ENCODE peak calls at places on chromosomes 6 and 20, in four cellular contexts. A is H1, P is neuronal stem cell, Y is mesenchymal stem cell. X is an unnamed sample.

GRCh38 chr6:131251593-131252204 is 116.4 kb downstream of the AKAP7 start:
- DNase-seq in P (no peak), Y (peak), A (no peak), X (no peak)

GRCh38 chr6:170019259-170020040 is 268.0 kb downstream of the ERMARD start:
- DNase-seq in P (no peak), Y (no peak), A (no peak), X (peak)

GRCh38 chr6:144566868-144567615 is 281.9 kb downstream of the UTRN start:
- DNase-seq in P (no peak), Y (peak), A (no peak), X (no peak)

GRCh38 chr6:31870385-31870921 is 7.8 kb upstream of the NEU1 start:
- DNase-seq in Y (no peak), P (no peak), A (peak), X (peak)

GRCh38 chr6:155527443-155527842 is 71.8 kb upstream of the NOX3 start:
- DNase-seq in Y (no peak), A (no peak), P (no peak), X (no peak)

GRCh38 chr20:24890286-24890685 is 58.8 kb upstream of the CST7 start:
- DNase-seq in Y (no peak), A (no peak), P (no peak), X (no peak)

GRCh38 chr6:118501816-118502568 is 46.1 kb upstream of the PLN start:
- DNase-seq in P (no peak), A (no peak), Y (peak), X (no peak)

GRCh38 chr6:162344935-162345599 is 382.5 kb downstream of the PRKN start:
- DNase-seq in A (no peak), P (no peak), Y (no peak), X (no peak)

GRCh38 chr6:91781946-91782345 is 1195.1 kb upstream of the MAP3K7 start:
- DNase-seq in P (no peak), A (no peak), Y (no peak), X (no peak)

GRCh38 chr6:155014715-155015300 is 19.7 kb downstream of the TIAM2 start:
- DNase-seq in A (no peak), Y (peak), P (no peak), X (no peak)

GRCh38 chr6:110180228-110181008 is at the start of gene CDC40:
- DNase-seq in A (peak), P (no peak), Y (no peak), X (peak)

GRCh38 chr20:64146301-64146935 is 17.8 kb upstream of the MYT1 start:
- DNase-seq in P (peak), A (peak), Y (no peak), X (no peak)

GRCh38 chr20:53413188-53413631 is 180.4 kb downstream of the ZNF217 start:
- DNase-seq in P (peak), A (peak), Y (no peak), X (peak)

GRCh38 chr6:18226451-18226850 is 37.9 kb downstream of the DEK start:
- DNase-seq in Y (peak), P (no peak), A (peak), X (no peak)

GRCh38 chr6:3793545-3793944 is 42.0 kb upstream of the PXDC1 start:
- DNase-seq in Y (no peak), A (no peak), P (no peak), X (no peak)

GRCh38 chr6:19408331-19408730 is 428.8 kb upstream of the ID4 start:
- DNase-seq in A (no peak), P (no peak), Y (no peak), X (no peak)

GRCh38 chr6:44662461-44663121 is 275.1 kb downstream of the CDC5L start:
- DNase-seq in A (peak), Y (no peak), P (peak), X (peak)

GRCh38 chr6:29517245-29517644 is 29.5 kb upstream of the MAS1L start:
- DNase-seq in Y (no peak), A (no peak), P (no peak), X (no peak)

GRCh38 chr6:6246539-6246938 is 73.9 kb downstream of the F13A1 start:
- DNase-seq in P (no peak), A (no peak), Y (no peak), X (no peak)

GRCh38 chr20:60037120-60037499 is 78.9 kb downstream of the CDH26 start:
- DNase-seq in Y (peak), P (no peak), A (no peak), X (peak)

GRCh38 chr20:3632311-3633004 is 30.7 kb downstream of the GFRA4 start:
- DNase-seq in Y (no peak), A (no peak), P (no peak), X (no peak)

GRCh38 chr6:112683106-112683505 is 336.0 kb downstream of the RFPL4B start:
- DNase-seq in Y (no peak), P (no peak), A (no peak), X (no peak)

GRCh38 chr20:10522328-10522727 is 87.2 kb downstream of the SLX4IP start:
- DNase-seq in P (no peak), Y (no peak), A (no peak), X (no peak)

GRCh38 chr20:10524034-10524476 is 89.0 kb downstream of the SLX4IP start:
- DNase-seq in P (no peak), Y (peak), A (peak), X (peak)

GRCh38 chr20:10524643-10525042 is 89.5 kb downstream of the SLX4IP start:
- DNase-seq in Y (no peak), A (no peak), P (no peak), X (no peak)

GRCh38 chr20:10521836-10522235 is 86.7 kb downstream of the SLX4IP start:
- DNase-seq in Y (no peak), P (no peak), A (no peak), X (no peak)

DNA sequence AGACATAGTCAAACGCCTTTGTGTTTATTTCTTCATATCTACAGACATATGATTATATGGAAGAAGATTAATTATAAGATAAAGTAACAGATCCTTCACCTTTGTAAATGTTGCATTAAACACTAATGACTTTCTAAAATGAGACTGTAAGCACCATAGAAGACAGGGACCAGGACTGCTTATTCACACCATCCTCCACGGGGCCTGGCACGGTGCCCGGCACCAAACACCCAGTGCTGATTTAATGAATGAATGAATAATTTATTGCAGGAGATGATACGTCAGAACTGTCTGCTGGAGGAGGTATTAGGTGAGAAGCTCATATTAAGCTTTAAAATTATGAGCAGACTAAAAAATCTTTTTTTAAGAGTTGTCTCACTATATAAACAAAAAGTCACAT is 88.3 kb downstream of the SLX4IP start:
- DNase-seq in A (no peak), Y (no peak), P (no peak), X (no peak)
- H2AK5ac ChIP-seq in A (no peak), Y (no peak), P (no peak), X (no peak)

GRCh38 chr20:381581-382290 is 1.2 kb downstream of the TRIB3 start:
- DNase-seq in P (peak), Y (peak), A (peak), X (peak)
- H2AK5ac ChIP-seq in P (peak), Y (no peak), A (no peak), X (no peak)

DNA sequence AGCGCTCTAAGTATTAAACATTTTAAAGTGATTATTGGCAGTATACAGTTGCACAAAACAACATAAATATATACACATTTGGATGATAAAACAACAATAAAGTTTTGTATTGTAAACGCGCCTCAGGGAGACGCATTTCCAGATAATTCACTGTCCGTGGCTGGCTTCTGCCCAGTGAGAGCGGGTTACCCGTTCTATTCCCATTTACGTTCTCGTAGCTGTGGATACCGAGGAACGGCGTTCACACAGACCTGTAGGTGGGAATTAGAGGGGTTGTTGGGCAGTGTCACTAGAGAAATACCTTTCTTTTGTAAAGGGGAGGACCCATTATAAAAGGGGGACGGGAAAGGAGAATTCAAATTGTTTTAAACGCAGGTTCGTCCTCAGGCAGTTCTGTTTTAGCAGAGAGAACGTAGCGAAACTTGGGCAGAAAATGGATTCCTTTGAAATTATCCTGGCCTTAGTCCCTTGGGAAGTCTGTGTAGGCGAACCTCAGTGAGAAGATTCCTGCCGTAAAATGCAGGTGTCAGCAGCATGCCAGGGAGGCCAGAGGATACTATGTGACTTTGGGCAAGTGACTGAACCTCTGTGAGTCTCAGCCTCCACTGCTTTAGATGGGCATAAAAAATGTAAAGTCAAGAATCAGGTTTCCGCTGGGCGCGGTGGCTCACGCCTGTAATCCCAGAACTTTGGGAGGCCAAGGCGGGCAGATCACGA is 756 bp downstream of the MTG2 start:
- DNase-seq in P (no peak), Y (peak), A (no peak), X (no peak)
- H2AK5ac ChIP-seq in P (no peak), Y (no peak), A (no peak), X (no peak)

DNA sequence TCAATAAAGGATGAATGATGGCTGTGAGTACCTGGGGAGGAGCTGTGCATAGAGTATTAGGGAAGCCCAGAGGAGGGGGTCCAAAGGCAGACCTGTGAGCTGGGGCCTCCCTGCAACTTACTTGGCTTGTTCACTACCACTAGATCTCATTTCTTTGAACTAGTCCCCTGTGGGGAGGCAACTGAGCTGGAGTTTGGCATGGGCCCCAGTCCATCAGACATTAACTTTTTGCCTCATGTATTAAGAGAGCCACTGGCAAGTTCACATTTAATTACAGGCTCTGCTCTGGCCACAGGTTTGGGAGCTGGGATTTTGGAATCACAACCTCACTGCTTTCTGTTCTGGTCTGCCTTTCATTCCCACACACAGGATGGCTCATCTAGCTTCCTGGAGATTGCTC is 254.1 kb downstream of the PRL start:
- DNase-seq in Y (no peak), A (no peak), P (no peak), X (no peak)
- H2AK5ac ChIP-seq in Y (peak), A (no peak), P (no peak), X (no peak)

DNA sequence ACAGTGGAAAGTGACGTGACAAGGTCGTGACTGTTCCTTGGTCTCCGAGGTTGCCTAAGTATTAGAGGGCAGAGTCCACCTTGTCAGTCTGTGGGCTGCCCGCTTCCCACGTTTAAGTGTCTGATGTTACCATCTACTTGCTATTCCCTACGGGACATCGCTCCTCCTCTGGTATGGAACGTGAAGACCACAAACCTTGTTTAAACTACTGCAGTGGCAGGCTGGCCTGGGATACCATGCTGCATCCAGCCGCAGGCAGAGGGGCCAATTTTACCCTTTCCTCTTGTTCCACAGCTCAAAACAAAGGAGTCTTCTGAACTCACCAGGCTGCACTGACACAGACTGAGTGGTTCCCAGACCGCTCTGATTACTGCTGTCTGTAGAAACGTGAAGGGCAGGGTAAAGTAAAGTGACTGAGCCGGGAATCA is 275.9 kb downstream of the FOXC1 start:
- DNase-seq in Y (no peak), P (no peak), A (no peak), X (no peak)
- H2AK5ac ChIP-seq in Y (no peak), P (no peak), A (no peak), X (no peak)

DNA sequence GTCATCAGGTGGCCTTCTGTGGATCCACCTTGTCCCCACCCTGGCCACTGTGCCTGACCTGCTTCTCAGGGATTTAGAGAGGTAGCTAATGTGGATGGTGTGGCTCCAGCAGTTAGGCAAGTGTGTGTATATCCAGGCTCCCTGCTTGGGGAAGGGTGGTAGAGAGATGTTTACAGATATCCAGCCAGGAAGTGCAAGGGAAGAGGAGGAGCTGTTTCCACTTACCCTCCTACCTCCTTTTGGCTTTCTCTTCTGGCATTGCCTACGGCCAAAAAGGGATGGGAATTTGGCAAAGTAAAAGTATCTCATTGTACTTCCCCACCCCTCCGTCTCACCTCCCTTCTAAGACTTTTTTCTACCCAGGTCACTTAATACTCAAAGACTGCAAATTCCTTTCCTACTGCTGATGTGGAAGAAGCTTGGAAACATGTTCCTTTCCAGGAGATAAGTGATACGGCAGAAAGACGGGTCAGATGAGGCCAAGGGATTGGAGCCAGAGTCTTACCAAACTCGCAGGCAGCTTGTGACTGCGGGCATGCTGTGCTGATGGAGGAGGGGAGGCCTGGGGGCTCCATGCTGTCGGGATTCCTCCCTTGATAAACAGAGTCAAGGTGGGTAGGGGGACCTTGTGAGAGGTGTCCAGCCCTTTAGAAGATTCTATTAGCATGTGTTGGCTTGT is 253.4 kb downstream of the PRL start:
- DNase-seq in P (no peak), Y (no peak), A (no peak), X (no peak)
- H2AK5ac ChIP-seq in P (no peak), Y (peak), A (no peak), X (no peak)

GRCh38 chr20:63017076-63017825 is 10.5 kb upstream of the BHLHE23 start:
- DNase-seq in A (no peak), Y (no peak), P (no peak), X (peak)
- H2AK5ac ChIP-seq in A (peak), Y (no peak), P (peak), X (no peak)

X was measured in H9.